ENCODE peak calls at places on chromosomes 3 and 15, in seven cellular contexts. B, Y, X, S, H, Z and N are unnamed samples. For H3K36me3, the result is how much of the 10 kb centered on the place peaks cover.

GRCh38 chr3:36312351-36312750 is 68.0 kb upstream of the STAC start:
- DNase-seq in B (no peak), Y (no peak), X (no peak), S (no peak), H (no peak), Z (no peak), N (no peak)

GRCh38 chr15:48177875-48178611 is at the start of gene MYEF2:
- DNase-seq in B (no peak), Y (peak), X (peak), S (peak), H (peak), Z (peak), N (peak)

GRCh38 chr3:195194559-195195161 is 76.3 kb downstream of the XXYLT1 start:
- DNase-seq in B (no peak), Y (no peak), X (no peak), S (no peak), H (no peak), Z (no peak), N (no peak)

GRCh38 chr3:48140284-48140683 is 47.9 kb downstream of the CDC25A start:
- DNase-seq in B (no peak), Y (no peak), X (no peak), S (no peak), H (no peak), Z (no peak), N (no peak)

GRCh38 chr3:70861855-70862254 is 549.4 kb upstream of the MDFIC2 start:
- DNase-seq in B (no peak), Y (no peak), X (no peak), S (no peak), H (no peak), Z (no peak), N (peak)

GRCh38 chr3:10290476-10291138 is 2.1 kb downstream of the GHRL start:
- DNase-seq in B (no peak), Y (no peak), X (peak), S (no peak), H (no peak), Z (no peak), N (no peak)

GRCh38 chr15:44081223-44082013 is 113.7 kb downstream of the FRMD5 start:
- DNase-seq in B (no peak), Y (no peak), X (no peak), S (no peak), H (no peak), Z (no peak), N (no peak)

GRCh38 chr15:72339777-72340177 is 19.8 kb upstream of the CELF6 start:
- DNase-seq in B (no peak), Y (no peak), X (no peak), S (no peak), H (no peak), Z (no peak), N (no peak)

GRCh38 chr3:11582123-11582968 is 61.4 kb downstream of the VGLL4 start:
- DNase-seq in B (peak), Y (no peak), X (peak), S (no peak), H (no peak), Z (peak), N (peak)

GRCh38 chr3:196093271-196094111 is 11.6 kb upstream of the TFRC start:
- DNase-seq in B (no peak), Y (no peak), X (peak), S (no peak), H (no peak), Z (no peak), N (no peak)

GRCh38 chr15:53307952-53308624 is 451.4 kb downstream of the WDR72 start:
- DNase-seq in B (no peak), Y (no peak), X (no peak), S (no peak), H (no peak), Z (no peak), N (no peak)

GRCh38 chr15:82135645-82136044 is 89.8 kb upstream of the MEX3B start:
- DNase-seq in B (no peak), Y (no peak), X (no peak), S (no peak), H (no peak), Z (no peak), N (no peak)

GRCh38 chr3:111733856-111734255 is 125.2 kb upstream of the PHLDB2 start:
- DNase-seq in B (no peak), Y (no peak), X (no peak), S (no peak), H (no peak), Z (no peak), N (no peak)

GRCh38 chr15:89442671-89443307 is 53.6 kb downstream of the RHCG start:
- DNase-seq in B (no peak), Y (peak), X (no peak), S (no peak), H (peak), Z (peak), N (no peak)

GRCh38 chr3:95354494-95354893 is 1291.6 kb downstream of the NSUN3 start:
- DNase-seq in B (no peak), Y (no peak), X (no peak), S (no peak), H (no peak), Z (no peak), N (no peak)

GRCh38 chr3:196218155-196218712 is 1.9 kb downstream of the SLC51A start:
- DNase-seq in B (no peak), Y (no peak), X (no peak), S (no peak), H (no peak), Z (no peak), N (no peak)

GRCh38 chr15:98953950-98954349 is 53.6 kb downstream of the PGPEP1L start:
- DNase-seq in B (no peak), Y (no peak), X (no peak), S (no peak), H (no peak), Z (no peak), N (no peak)

GRCh38 chr15:58639002-58639756 is 110.3 kb downstream of the ADAM10 start:
- DNase-seq in B (no peak), Y (no peak), X (no peak), S (no peak), H (no peak), Z (no peak), N (no peak)
- H3K36me3 ChIP-seq in B (under half), Y (under half), X (under half), S (under half), H (under half), Z (under half), N (half or more)

GRCh38 chr15:63504247-63504978 is at the start of gene USP3:
- DNase-seq in B (peak), Y (peak), X (peak), S (peak), H (peak), Z (peak), N (peak)

GRCh38 chr15:63502843-63503738 is 1.3 kb upstream of the USP3 start:
- DNase-seq in B (peak), Y (peak), X (peak), S (peak), H (peak), Z (peak), N (peak)

GRCh38 chr15:63504979-63505841 is 817 bp downstream of the USP3 start:
- DNase-seq in B (peak), Y (peak), X (peak), S (peak), H (peak), Z (peak), N (peak)

GRCh38 chr15:63502137-63502801 is 2.1 kb upstream of the USP3 start:
- DNase-seq in B (no peak), Y (no peak), X (no peak), S (no peak), H (peak), Z (peak), N (no peak)

DNA sequence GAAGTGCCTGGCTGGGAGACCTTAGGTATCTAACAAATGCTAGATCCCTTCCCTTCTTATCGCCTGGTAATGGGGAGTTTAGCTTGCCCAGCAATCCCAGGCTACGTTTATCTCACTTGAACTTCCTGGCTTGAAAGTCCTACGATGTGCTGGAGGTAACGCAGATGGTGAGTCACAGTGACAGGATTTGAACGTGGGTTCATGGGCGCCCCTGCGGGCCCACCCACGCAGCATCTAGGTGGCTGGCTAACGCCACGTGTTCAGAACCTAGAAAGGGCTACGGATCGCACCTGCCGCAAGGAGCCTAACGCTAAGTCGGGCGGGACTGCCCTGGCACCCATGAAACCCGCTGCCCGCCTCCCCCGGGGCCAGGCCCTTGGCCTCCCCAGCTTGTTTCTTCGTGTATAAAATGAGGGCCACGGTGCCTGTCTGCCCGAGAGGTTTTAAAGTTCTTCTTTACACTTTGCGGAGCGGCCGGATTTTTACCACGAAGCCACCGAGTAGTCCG is 600 bp upstream of the USP3 start:
- DNase-seq in B (peak), Y (no peak), X (peak), S (peak), H (no peak), Z (no peak), N (peak)
- H3K4me3 ChIP-seq in B (peak), Y (peak), X (peak), S (peak), H (peak), Z (peak), N (peak)

DNA sequence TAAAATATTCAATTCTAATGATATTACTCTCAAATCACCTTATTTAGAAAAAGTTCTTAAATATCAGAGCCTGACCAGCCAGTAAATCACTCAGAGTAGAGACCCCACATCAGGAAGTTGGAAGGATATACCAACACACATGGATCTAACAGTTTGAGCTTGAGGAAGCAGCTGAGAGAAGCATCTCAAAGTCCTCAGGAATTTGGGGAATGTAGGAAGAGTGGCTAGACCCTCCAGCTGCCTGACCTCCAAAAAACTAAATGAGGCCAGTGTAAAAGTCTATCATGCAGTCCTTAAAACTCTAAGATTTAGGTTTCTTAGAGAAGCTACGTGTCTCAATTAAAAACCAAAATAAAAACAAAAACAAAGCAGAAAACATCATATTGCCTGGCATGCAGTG is 55.4 kb downstream of the SETD2 start:
- DNase-seq in B (no peak), Y (no peak), X (no peak), S (no peak), H (no peak), Z (no peak), N (no peak)
- H3K36me3 ChIP-seq in B (under half), Y (under half), X (under half), S (under half), H (under half), Z (under half), N (under half)

GRCh38 chr3:45135959-45136358 is 10.2 kb downstream of the CDCP1 start:
- DNase-seq in B (no peak), Y (no peak), X (no peak), S (no peak), H (no peak), Z (no peak), N (no peak)

GRCh38 chr3:45137656-45138181 is 8.5 kb downstream of the CDCP1 start:
- DNase-seq in B (no peak), Y (no peak), X (no peak), S (no peak), H (no peak), Z (no peak), N (no peak)

GRCh38 chr3:45132568-45133211 is 13.5 kb downstream of the CDCP1 start:
- DNase-seq in B (no peak), Y (no peak), X (no peak), S (no peak), H (no peak), Z (no peak), N (no peak)

GRCh38 chr3:45131201-45131600 is 15.0 kb downstream of the CDCP1 start:
- DNase-seq in B (no peak), Y (no peak), X (no peak), S (no peak), H (no peak), Z (no peak), N (no peak)

GRCh38 chr3:45134758-45135521 is 11.2 kb downstream of the CDCP1 start:
- DNase-seq in B (no peak), Y (no peak), X (no peak), S (no peak), H (no peak), Z (no peak), N (no peak)
- H3K4me3 ChIP-seq in B (no peak), Y (no peak), X (no peak), S (no peak), H (no peak), Z (no peak), N (no peak)

GRCh38 chr3:50111757-50112156 is 23.0 kb downstream of the RBM5 start:
- DNase-seq in B (no peak), Y (no peak), X (no peak), S (no peak), H (no peak), Z (no peak), N (no peak)
- H3K36me3 ChIP-seq in B (under half), Y (under half), X (under half), S (half or more), H (under half), Z (under half), N (under half)

GRCh38 chr3:7204848-7205156 is 343.9 kb downstream of the GRM7 start:
- DNase-seq in B (no peak), Y (no peak), X (no peak), S (no peak), H (no peak), Z (no peak), N (no peak)
- H3K4me3 ChIP-seq in B (no peak), Y (no peak), X (no peak), S (no peak), H (no peak), Z (no peak), N (no peak)

GRCh38 chr3:4821331-4821730 is 157.9 kb upstream of the BHLHE40 start:
- DNase-seq in B (no peak), Y (no peak), X (no peak), S (no peak), H (no peak), Z (no peak), N (no peak)
- H3K36me3 ChIP-seq in B (under half), Y (under half), X (under half), S (under half), H (under half), Z (under half), N (under half)

GRCh38 chr3:6860149-6860548 is 766 bp upstream of the GRM7 start:
- DNase-seq in B (no peak), Y (no peak), X (no peak), S (no peak), H (no peak), Z (no peak), N (no peak)

GRCh38 chr3:6861989-6862879 is 1.3 kb downstream of the GRM7 start:
- DNase-seq in B (no peak), Y (no peak), X (no peak), S (no peak), H (no peak), Z (no peak), N (no peak)

GRCh38 chr3:6860911-6861330 is at the start of gene GRM7:
- DNase-seq in B (no peak), Y (no peak), X (peak), S (no peak), H (no peak), Z (peak), N (no peak)

GRCh38 chr3:6861331-6861988 is 545 bp downstream of the GRM7 start:
- DNase-seq in B (no peak), Y (no peak), X (no peak), S (no peak), H (no peak), Z (no peak), N (no peak)

DNA sequence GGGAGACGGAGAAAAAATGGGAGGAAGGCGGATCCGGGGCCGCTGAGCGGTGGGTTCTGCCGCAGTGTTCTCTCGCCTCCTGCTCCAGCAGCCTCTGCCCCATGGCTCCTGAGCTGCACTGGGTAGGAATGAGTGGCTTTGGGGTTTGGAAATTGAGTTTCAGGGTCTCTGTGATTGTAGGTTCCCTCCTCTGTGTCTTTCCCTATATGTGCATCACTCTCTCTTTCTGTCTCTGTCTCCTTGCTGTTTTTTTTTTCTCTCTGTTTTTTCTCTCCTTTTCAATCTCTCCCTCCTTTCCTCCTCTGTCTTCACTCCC is 1.9 kb downstream of the GRM7 start:
- DNase-seq in B (no peak), Y (no peak), X (no peak), S (no peak), H (no peak), Z (no peak), N (no peak)
- H3K4me3 ChIP-seq in B (no peak), Y (no peak), X (no peak), S (no peak), H (no peak), Z (no peak), N (no peak)

DNA sequence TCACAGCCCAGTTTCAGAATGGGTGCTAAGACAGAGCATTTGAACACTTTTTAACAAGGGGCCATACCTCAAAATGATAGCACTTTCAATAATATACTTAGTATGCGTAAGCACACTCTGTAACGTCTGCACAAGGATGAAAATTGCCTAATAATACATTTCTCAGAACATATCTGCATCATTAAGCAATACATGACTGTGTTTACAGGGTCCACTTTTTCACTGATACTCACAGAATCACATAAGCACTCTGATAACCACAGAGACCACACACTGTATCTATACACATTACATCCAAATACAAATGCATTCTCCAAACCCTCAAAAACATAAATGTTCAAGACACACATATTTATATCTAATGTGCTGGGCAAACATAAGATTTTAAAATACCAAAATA is 79.8 kb downstream of the NR1I2 start:
- DNase-seq in B (no peak), Y (no peak), X (no peak), S (no peak), H (no peak), Z (no peak), N (no peak)
- H3K36me3 ChIP-seq in B (under half), Y (under half), X (under half), S (under half), H (under half), Z (under half), N (half or more)